ENCODE peak calls at places on chromosomes 13 and 19, in nine cellular contexts. One of them, this sample, is unnamed.
A peak's percentile ranks its signal among the peaks of the same experiment; 100 is the strongest.

GRCh38 chr13:59689057-59689456 is 474.7 kb downstream of the DIAPH3 start:
- DNase-seq in pancreas: no peak
- DNase-seq in tibial artery: no peak
- DNase-seq in neural progenitor cell: peak; percentile 52
- DNase-seq in heart left ventricle: no peak
- DNase-seq in neuronal stem cell: no peak
- DNase-seq in lung: no peak
- DNase-seq in epithelial cell of prostate: no peak
- DNase-seq in IMR-90: no peak
- DNase-seq in this sample: no peak

GRCh38 chr13:20173121-20173746 is 12.4 kb upstream of the GJA3 start:
- DNase-seq in heart left ventricle: no peak
- DNase-seq in epithelial cell of prostate: no peak
- DNase-seq in neuronal stem cell: no peak
- DNase-seq in IMR-90: peak; percentile 34
- DNase-seq in neural progenitor cell: no peak
- DNase-seq in pancreas: no peak
- DNase-seq in tibial artery: no peak
- DNase-seq in lung: no peak
- DNase-seq in this sample: no peak

GRCh38 chr19:18419699-18420460 is 682 bp downstream of the SSBP4 start:
- DNase-seq in epithelial cell of prostate: no peak
- DNase-seq in lung: no peak
- DNase-seq in pancreas: no peak
- DNase-seq in tibial artery: peak; percentile 51
- DNase-seq in neuronal stem cell: no peak
- DNase-seq in neural progenitor cell: peak; percentile 62
- DNase-seq in IMR-90: no peak
- DNase-seq in heart left ventricle: no peak
- DNase-seq in this sample: no peak

GRCh38 chr19:35720648-35721047 is 2.8 kb downstream of the KMT2B start:
- DNase-seq in heart left ventricle: no peak
- DNase-seq in tibial artery: no peak
- DNase-seq in pancreas: no peak
- DNase-seq in lung: no peak
- DNase-seq in IMR-90: no peak
- DNase-seq in epithelial cell of prostate: no peak
- DNase-seq in neuronal stem cell: no peak
- DNase-seq in neural progenitor cell: no peak
- DNase-seq in this sample: no peak

GRCh38 chr19:18044825-18045304 is 36.9 kb downstream of the ARRDC2 start:
- DNase-seq in heart left ventricle: peak; percentile 85
- DNase-seq in lung: peak; percentile 63
- DNase-seq in tibial artery: peak; percentile 78
- DNase-seq in pancreas: peak; percentile 69
- DNase-seq in neuronal stem cell: no peak
- DNase-seq in neural progenitor cell: peak; percentile 28
- DNase-seq in epithelial cell of prostate: no peak
- DNase-seq in IMR-90: peak; percentile 76
- DNase-seq in this sample: peak; percentile 82

GRCh38 chr19:31676271-31677004 is 327.2 kb upstream of the TSHZ3 start:
- DNase-seq in tibial artery: no peak
- DNase-seq in epithelial cell of prostate: no peak
- DNase-seq in pancreas: no peak
- DNase-seq in heart left ventricle: no peak
- DNase-seq in neuronal stem cell: no peak
- DNase-seq in IMR-90: no peak
- DNase-seq in lung: no peak
- DNase-seq in neural progenitor cell: peak; percentile 46
- DNase-seq in this sample: no peak

GRCh38 chr19:37251308-37252229 is 33.6 kb downstream of the ZNF383 start:
- DNase-seq in neuronal stem cell: peak; percentile 76
- DNase-seq in IMR-90: peak; percentile 97
- DNase-seq in epithelial cell of prostate: peak; percentile 94
- DNase-seq in heart left ventricle: peak; percentile 92
- DNase-seq in neural progenitor cell: no peak
- DNase-seq in pancreas: peak; percentile 54
- DNase-seq in tibial artery: peak; percentile 71
- DNase-seq in lung: peak; percentile 67
- DNase-seq in this sample: peak; percentile 94

GRCh38 chr13:51425410-51426042 is 27.3 kb downstream of the INTS6 start:
- DNase-seq in tibial artery: no peak
- DNase-seq in neural progenitor cell: no peak
- DNase-seq in lung: no peak
- DNase-seq in IMR-90: peak; percentile 60
- DNase-seq in epithelial cell of prostate: no peak
- DNase-seq in heart left ventricle: no peak
- DNase-seq in neuronal stem cell: no peak
- DNase-seq in pancreas: no peak
- DNase-seq in this sample: no peak

GRCh38 chr13:35994131-35994966 is 136.8 kb downstream of the DCLK1 start:
- DNase-seq in heart left ventricle: peak; percentile 66
- DNase-seq in tibial artery: peak; percentile 51
- DNase-seq in pancreas: peak; percentile 48
- DNase-seq in lung: no peak
- DNase-seq in IMR-90: peak; percentile 4
- DNase-seq in epithelial cell of prostate: peak; percentile 86
- DNase-seq in neuronal stem cell: no peak
- DNase-seq in neural progenitor cell: no peak
- DNase-seq in this sample: peak; percentile 33

GRCh38 chr13:35990196-35990595 is 141.0 kb downstream of the DCLK1 start:
- DNase-seq in tibial artery: no peak
- DNase-seq in epithelial cell of prostate: no peak
- DNase-seq in lung: no peak
- DNase-seq in heart left ventricle: no peak
- DNase-seq in pancreas: no peak
- DNase-seq in neural progenitor cell: peak; percentile 13
- DNase-seq in neuronal stem cell: no peak
- DNase-seq in IMR-90: no peak
- DNase-seq in this sample: no peak

GRCh38 chr13:35995136-35995535 is 136.0 kb downstream of the DCLK1 start:
- DNase-seq in neuronal stem cell: no peak
- DNase-seq in IMR-90: no peak
- DNase-seq in neural progenitor cell: no peak
- DNase-seq in tibial artery: no peak
- DNase-seq in lung: no peak
- DNase-seq in heart left ventricle: no peak
- DNase-seq in epithelial cell of prostate: no peak
- DNase-seq in pancreas: no peak
- DNase-seq in this sample: no peak

GRCh38 chr13:35996360-35996759 is 134.8 kb downstream of the DCLK1 start:
- DNase-seq in epithelial cell of prostate: no peak
- DNase-seq in tibial artery: no peak
- DNase-seq in lung: no peak
- DNase-seq in IMR-90: no peak
- DNase-seq in neural progenitor cell: no peak
- DNase-seq in pancreas: no peak
- DNase-seq in heart left ventricle: no peak
- DNase-seq in neuronal stem cell: no peak
- DNase-seq in this sample: no peak

DNA sequence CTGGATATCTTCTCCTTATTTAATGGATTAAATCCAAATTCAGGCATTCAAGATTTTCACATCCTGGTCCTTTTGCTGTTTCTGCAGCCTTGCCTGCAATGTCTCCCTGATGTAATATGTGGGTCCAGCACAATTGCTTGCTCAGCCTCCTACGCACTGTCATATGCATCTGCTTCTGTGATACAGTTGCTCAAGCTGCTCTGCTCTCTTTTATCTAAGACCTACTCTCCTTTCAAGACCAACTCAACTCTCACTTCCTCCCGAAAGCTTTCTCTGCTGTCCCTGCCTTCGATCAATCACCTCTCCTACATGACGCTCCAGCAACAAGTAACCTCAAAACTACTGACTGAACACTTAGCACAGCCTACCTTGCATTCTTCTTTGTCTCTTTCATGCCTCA is 138.2 kb downstream of the DCLK1 start:
- DNase-seq in lung: no peak
- DNase-seq in epithelial cell of prostate: no peak
- DNase-seq in neural progenitor cell: no peak
- DNase-seq in pancreas: no peak
- DNase-seq in IMR-90: no peak
- DNase-seq in heart left ventricle: no peak
- DNase-seq in tibial artery: no peak
- DNase-seq in neuronal stem cell: no peak
- DNase-seq in this sample: no peak
- H3K27ac ChIP-seq in lung: no peak overlapping the region
- H3K27ac ChIP-seq in epithelial cell of prostate: no peak overlapping the region
- H3K27ac ChIP-seq in neural progenitor cell: no peak overlapping the region
- H3K27ac ChIP-seq in pancreas: no peak overlapping the region
- H3K27ac ChIP-seq in IMR-90: no peak overlapping the region
- H3K27ac ChIP-seq in heart left ventricle: no peak overlapping the region
- H3K27ac ChIP-seq in tibial artery: peak overlapping the region; percentile 78
- H3K27ac ChIP-seq in neuronal stem cell: no peak overlapping the region
- H3K27ac ChIP-seq in this sample: peak overlapping the region; percentile 51

GRCh38 chr19:11265177-11265784 is 3.0 kb upstream of the DOCK6 start:
- DNase-seq in neural progenitor cell: no peak
- DNase-seq in lung: no peak
- DNase-seq in pancreas: no peak
- DNase-seq in IMR-90: no peak
- DNase-seq in epithelial cell of prostate: no peak
- DNase-seq in neuronal stem cell: no peak
- DNase-seq in tibial artery: no peak
- DNase-seq in heart left ventricle: no peak
- DNase-seq in this sample: no peak

GRCh38 chr19:11267316-11268085 is 5.2 kb upstream of the DOCK6 start:
- DNase-seq in lung: no peak
- DNase-seq in neural progenitor cell: no peak
- DNase-seq in epithelial cell of prostate: no peak
- DNase-seq in pancreas: no peak
- DNase-seq in tibial artery: no peak
- DNase-seq in heart left ventricle: no peak
- DNase-seq in neuronal stem cell: no peak
- DNase-seq in IMR-90: no peak
- DNase-seq in this sample: no peak

GRCh38 chr19:11263726-11264125 is 1.4 kb upstream of the DOCK6 start:
- DNase-seq in tibial artery: no peak
- DNase-seq in neural progenitor cell: no peak
- DNase-seq in heart left ventricle: no peak
- DNase-seq in neuronal stem cell: no peak
- DNase-seq in lung: no peak
- DNase-seq in epithelial cell of prostate: no peak
- DNase-seq in IMR-90: no peak
- DNase-seq in pancreas: no peak
- DNase-seq in this sample: no peak

GRCh38 chr19:11264452-11265176 is 2.3 kb upstream of the DOCK6 start:
- DNase-seq in lung: peak; percentile 89
- DNase-seq in neural progenitor cell: no peak
- DNase-seq in pancreas: peak; percentile 20
- DNase-seq in heart left ventricle: peak; percentile 80
- DNase-seq in tibial artery: no peak
- DNase-seq in neuronal stem cell: no peak
- DNase-seq in epithelial cell of prostate: no peak
- DNase-seq in IMR-90: no peak
- DNase-seq in this sample: peak; percentile 57

GRCh38 chr19:11265785-11266236 is 3.5 kb upstream of the DOCK6 start:
- DNase-seq in IMR-90: no peak
- DNase-seq in tibial artery: no peak
- DNase-seq in lung: no peak
- DNase-seq in epithelial cell of prostate: peak; percentile 74
- DNase-seq in neuronal stem cell: no peak
- DNase-seq in heart left ventricle: no peak
- DNase-seq in neural progenitor cell: no peak
- DNase-seq in pancreas: peak; percentile 80
- DNase-seq in this sample: no peak
- H3K27ac ChIP-seq in IMR-90: no peak overlapping the region
- H3K27ac ChIP-seq in tibial artery: no peak overlapping the region
- H3K27ac ChIP-seq in lung: no peak overlapping the region
- H3K27ac ChIP-seq in epithelial cell of prostate: peak overlapping the region; percentile 71
- H3K27ac ChIP-seq in neuronal stem cell: no peak overlapping the region
- H3K27ac ChIP-seq in heart left ventricle: no peak overlapping the region
- H3K27ac ChIP-seq in neural progenitor cell: no peak overlapping the region
- H3K27ac ChIP-seq in pancreas: no peak overlapping the region
- H3K27ac ChIP-seq in this sample: peak overlapping the region; percentile 93

DNA sequence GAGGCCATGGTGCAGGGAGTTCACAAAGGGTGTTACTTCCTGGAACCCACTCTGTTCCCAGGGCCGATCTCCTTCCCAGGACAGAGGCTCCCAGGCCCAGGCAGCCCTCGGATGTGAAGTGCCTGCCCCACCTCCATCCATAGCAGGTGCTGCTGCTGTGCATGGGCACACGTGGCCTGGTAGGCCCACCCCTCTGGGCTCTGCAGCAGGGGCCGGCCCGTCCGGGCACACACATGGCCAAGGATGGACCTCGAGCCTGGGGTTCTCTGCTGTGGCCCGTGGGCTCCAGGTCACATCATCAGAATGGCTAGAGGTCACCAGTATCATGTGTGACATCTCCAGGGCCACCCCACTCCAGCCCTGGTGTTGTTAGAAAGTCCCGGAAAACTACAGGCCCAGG is 71.8 kb downstream of the GADD45B start:
- DNase-seq in tibial artery: no peak
- DNase-seq in lung: no peak
- DNase-seq in IMR-90: no peak
- DNase-seq in neural progenitor cell: no peak
- DNase-seq in heart left ventricle: no peak
- DNase-seq in epithelial cell of prostate: no peak
- DNase-seq in neuronal stem cell: no peak
- DNase-seq in pancreas: no peak
- DNase-seq in this sample: no peak
- H3K27ac ChIP-seq in tibial artery: peak overlapping the region; percentile 86
- H3K27ac ChIP-seq in lung: no peak overlapping the region
- H3K27ac ChIP-seq in IMR-90: no peak overlapping the region
- H3K27ac ChIP-seq in neural progenitor cell: no peak overlapping the region
- H3K27ac ChIP-seq in heart left ventricle: no peak overlapping the region
- H3K27ac ChIP-seq in epithelial cell of prostate: no peak overlapping the region
- H3K27ac ChIP-seq in neuronal stem cell: no peak overlapping the region
- H3K27ac ChIP-seq in pancreas: no peak overlapping the region
- H3K27ac ChIP-seq in this sample: peak overlapping the region; percentile 96

GRCh38 chr19:3136684-3137055 is 837 bp downstream of the GNA15 start:
- DNase-seq in pancreas: no peak
- DNase-seq in neuronal stem cell: no peak
- DNase-seq in neural progenitor cell: no peak
- DNase-seq in lung: no peak
- DNase-seq in tibial artery: no peak
- DNase-seq in IMR-90: no peak
- DNase-seq in epithelial cell of prostate: peak; percentile 56
- DNase-seq in heart left ventricle: no peak
- DNase-seq in this sample: no peak

GRCh38 chr19:3138268-3138667 is 2.4 kb downstream of the GNA15 start:
- DNase-seq in tibial artery: no peak
- DNase-seq in epithelial cell of prostate: no peak
- DNase-seq in neuronal stem cell: no peak
- DNase-seq in heart left ventricle: no peak
- DNase-seq in neural progenitor cell: no peak
- DNase-seq in pancreas: no peak
- DNase-seq in IMR-90: no peak
- DNase-seq in lung: no peak
- DNase-seq in this sample: no peak

GRCh38 chr19:3137139-3137538 is 1.3 kb downstream of the GNA15 start:
- DNase-seq in pancreas: no peak
- DNase-seq in IMR-90: no peak
- DNase-seq in tibial artery: no peak
- DNase-seq in neuronal stem cell: no peak
- DNase-seq in epithelial cell of prostate: no peak
- DNase-seq in heart left ventricle: no peak
- DNase-seq in neural progenitor cell: no peak
- DNase-seq in lung: no peak
- DNase-seq in this sample: no peak

GRCh38 chr19:3133793-3134116 is 2.1 kb upstream of the GNA15 start:
- DNase-seq in tibial artery: no peak
- DNase-seq in heart left ventricle: no peak
- DNase-seq in lung: no peak
- DNase-seq in neural progenitor cell: no peak
- DNase-seq in pancreas: no peak
- DNase-seq in epithelial cell of prostate: no peak
- DNase-seq in neuronal stem cell: no peak
- DNase-seq in IMR-90: no peak
- DNase-seq in this sample: no peak

DNA sequence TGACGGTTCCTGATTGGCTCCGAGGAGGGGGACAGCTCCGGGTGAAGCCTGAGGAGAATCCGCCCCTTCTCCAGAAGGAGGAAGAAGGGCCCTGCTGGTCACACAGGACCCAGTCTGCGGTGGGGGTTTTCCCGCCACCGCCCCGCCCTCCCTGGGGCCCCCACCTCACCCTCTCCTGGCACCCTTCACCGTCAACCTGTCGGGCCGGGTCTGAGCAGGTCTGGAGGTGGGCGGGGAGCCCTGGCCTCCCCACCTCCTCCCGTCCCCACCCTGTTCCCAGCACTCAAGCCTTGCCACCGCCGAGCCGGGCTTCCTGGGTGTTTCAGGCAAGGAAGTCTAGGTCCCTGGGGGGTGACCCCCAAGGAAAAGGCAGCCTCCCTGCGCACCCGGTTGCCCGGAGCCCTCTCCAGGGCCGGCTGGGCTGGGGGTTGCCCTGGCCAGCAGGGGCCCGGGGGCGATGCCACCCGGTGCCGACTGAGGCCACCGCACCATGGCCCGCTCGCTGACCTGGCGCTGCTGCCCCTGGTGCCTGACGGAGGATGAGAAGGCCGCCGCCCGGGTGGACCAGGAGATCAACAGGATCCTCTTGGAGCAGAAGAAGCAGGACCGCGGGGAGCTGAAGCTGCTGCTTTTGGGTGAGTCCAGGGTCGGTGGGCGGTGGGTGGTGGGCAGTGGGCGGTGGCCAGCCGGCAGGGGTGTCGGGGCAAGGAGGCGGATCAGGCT is at the start of gene GNA15:
- DNase-seq in heart left ventricle: no peak
- DNase-seq in neuronal stem cell: no peak
- DNase-seq in IMR-90: no peak
- DNase-seq in pancreas: no peak
- DNase-seq in lung: peak; percentile 64
- DNase-seq in neural progenitor cell: no peak
- DNase-seq in tibial artery: no peak
- DNase-seq in epithelial cell of prostate: peak; percentile 33
- DNase-seq in this sample: no peak
- H3K27ac ChIP-seq in heart left ventricle: peak within 1 kb of the TSS; percentile 35
- H3K27ac ChIP-seq in neuronal stem cell: no peak within 1 kb of the TSS
- H3K27ac ChIP-seq in IMR-90: no peak within 1 kb of the TSS
- H3K27ac ChIP-seq in pancreas: peak within 1 kb of the TSS; percentile 44
- H3K27ac ChIP-seq in lung: no peak within 1 kb of the TSS
- H3K27ac ChIP-seq in neural progenitor cell: no peak within 1 kb of the TSS
- H3K27ac ChIP-seq in tibial artery: no peak within 1 kb of the TSS
- H3K27ac ChIP-seq in epithelial cell of prostate: peak within 1 kb of the TSS; percentile 99
- H3K27ac ChIP-seq in this sample: peak within 1 kb of the TSS; percentile 53

This sample was measured in heart right ventricle.